ENCODE peak calls at places on chromosomes 12 and 14, in seven cellular contexts. One of them, this sample, is unnamed.

GRCh38 chr12:107509421-107509820 is 176.2 kb upstream of the PWP1 start:
- DNase-seq in H1: no peak
- DNase-seq in SK-N-SH: no peak
- DNase-seq in GM12878: no peak
- DNase-seq in HCT116: no peak
- DNase-seq in K562: no peak
- DNase-seq in HepG2: no peak
- DNase-seq in this sample: no peak

GRCh38 chr14:27278341-27278740 is 680.5 kb upstream of the NOVA1 start:
- DNase-seq in GM12878: no peak
- DNase-seq in HepG2: no peak
- DNase-seq in SK-N-SH: no peak
- DNase-seq in H1: no peak
- DNase-seq in K562: no peak
- DNase-seq in HCT116: no peak
- DNase-seq in this sample: no peak

GRCh38 chr14:104881369-104881979 is 16.4 kb downstream of the CEP170B start:
- DNase-seq in HepG2: no peak
- DNase-seq in HCT116: no peak
- DNase-seq in SK-N-SH: peak; percentile 75
- DNase-seq in H1: no peak
- DNase-seq in GM12878: no peak
- DNase-seq in K562: no peak
- DNase-seq in this sample: no peak

GRCh38 chr14:83170165-83170564 is 1636.5 kb upstream of the SEL1L start:
- DNase-seq in K562: no peak
- DNase-seq in H1: no peak
- DNase-seq in GM12878: no peak
- DNase-seq in HepG2: no peak
- DNase-seq in SK-N-SH: no peak
- DNase-seq in HCT116: no peak
- DNase-seq in this sample: no peak

GRCh38 chr12:43292699-43293098 is 259.3 kb downstream of the ADAMTS20 start:
- DNase-seq in H1: no peak
- DNase-seq in SK-N-SH: no peak
- DNase-seq in K562: no peak
- DNase-seq in HepG2: no peak
- DNase-seq in GM12878: no peak
- DNase-seq in HCT116: no peak
- DNase-seq in this sample: no peak

GRCh38 chr12:84996759-84997158 is 39.3 kb downstream of the TSPAN19 start:
- DNase-seq in GM12878: no peak
- DNase-seq in K562: no peak
- DNase-seq in H1: no peak
- DNase-seq in HCT116: no peak
- DNase-seq in HepG2: no peak
- DNase-seq in SK-N-SH: no peak
- DNase-seq in this sample: no peak

GRCh38 chr14:68526420-68527105 is 266.3 kb downstream of the ZFP36L1 start:
- DNase-seq in K562: no peak
- DNase-seq in HepG2: no peak
- DNase-seq in HCT116: no peak
- DNase-seq in GM12878: no peak
- DNase-seq in SK-N-SH: no peak
- DNase-seq in H1: no peak
- DNase-seq in this sample: no peak

GRCh38 chr12:125890983-125891382 is 825.7 kb downstream of the AACS start:
- DNase-seq in GM12878: no peak
- DNase-seq in HepG2: no peak
- DNase-seq in H1: no peak
- DNase-seq in SK-N-SH: no peak
- DNase-seq in HCT116: no peak
- DNase-seq in K562: no peak
- DNase-seq in this sample: no peak

GRCh38 chr12:2845280-2845679 is 10.4 kb upstream of the NRIP2 start:
- DNase-seq in H1: no peak
- DNase-seq in HepG2: no peak
- DNase-seq in K562: peak; percentile 24
- DNase-seq in HCT116: no peak
- DNase-seq in GM12878: no peak
- DNase-seq in SK-N-SH: no peak
- DNase-seq in this sample: no peak

GRCh38 chr12:70317781-70318180 is 48.3 kb upstream of the KCNMB4 start:
- DNase-seq in H1: no peak
- DNase-seq in GM12878: peak; percentile 77
- DNase-seq in SK-N-SH: no peak
- DNase-seq in K562: no peak
- DNase-seq in HCT116: no peak
- DNase-seq in HepG2: no peak
- DNase-seq in this sample: no peak

GRCh38 chr12:66823857-66824570 is 145.1 kb upstream of the GRIP1 start:
- DNase-seq in K562: no peak
- DNase-seq in H1: no peak
- DNase-seq in GM12878: no peak
- DNase-seq in HepG2: no peak
- DNase-seq in HCT116: no peak
- DNase-seq in SK-N-SH: no peak
- DNase-seq in this sample: no peak

GRCh38 chr14:105315941-105316562 is 1.5 kb downstream of the PACS2 start:
- DNase-seq in HepG2: no peak
- DNase-seq in H1: no peak
- DNase-seq in GM12878: no peak
- DNase-seq in HCT116: no peak
- DNase-seq in SK-N-SH: peak; percentile 28
- DNase-seq in K562: no peak
- DNase-seq in this sample: no peak

GRCh38 chr12:73262788-73263381 is 990.7 kb downstream of the TRHDE start:
- DNase-seq in HepG2: no peak
- DNase-seq in GM12878: no peak
- DNase-seq in K562: no peak
- DNase-seq in H1: no peak
- DNase-seq in HCT116: no peak
- DNase-seq in SK-N-SH: no peak
- DNase-seq in this sample: no peak

GRCh38 chr12:89537389-89537788 is 11.5 kb upstream of the POC1B start:
- DNase-seq in K562: no peak
- DNase-seq in HepG2: no peak
- DNase-seq in H1: no peak
- DNase-seq in SK-N-SH: no peak
- DNase-seq in HCT116: no peak
- DNase-seq in GM12878: no peak
- DNase-seq in this sample: no peak

GRCh38 chr12:69821441-69822204 is 3.4 kb upstream of the MYRFL start:
- DNase-seq in GM12878: no peak
- DNase-seq in HCT116: peak; percentile 42
- DNase-seq in HepG2: no peak
- DNase-seq in SK-N-SH: no peak
- DNase-seq in H1: no peak
- DNase-seq in K562: peak; percentile 25
- DNase-seq in this sample: no peak

GRCh38 chr14:101031186-101031585 is 127.7 kb upstream of the RTL1 start:
- DNase-seq in HCT116: no peak
- DNase-seq in SK-N-SH: no peak
- DNase-seq in HepG2: no peak
- DNase-seq in H1: no peak
- DNase-seq in K562: no peak
- DNase-seq in GM12878: no peak
- DNase-seq in this sample: no peak

GRCh38 chr12:95384785-95385184 is 89.2 kb upstream of the METAP2 start:
- DNase-seq in GM12878: no peak
- DNase-seq in K562: no peak
- DNase-seq in HCT116: no peak
- DNase-seq in SK-N-SH: no peak
- DNase-seq in H1: no peak
- DNase-seq in HepG2: no peak
- DNase-seq in this sample: no peak

GRCh38 chr12:117986705-117987469 is 18.1 kb upstream of the KSR2 start:
- DNase-seq in HCT116: peak; percentile 97
- DNase-seq in SK-N-SH: no peak
- DNase-seq in K562: no peak
- DNase-seq in H1: no peak
- DNase-seq in HepG2: no peak
- DNase-seq in GM12878: no peak
- DNase-seq in this sample: no peak

GRCh38 chr12:76471579-76471978 is 88.0 kb downstream of the OSBPL8 start:
- DNase-seq in K562: no peak
- DNase-seq in HCT116: no peak
- DNase-seq in SK-N-SH: no peak
- DNase-seq in HepG2: no peak
- DNase-seq in H1: no peak
- DNase-seq in GM12878: no peak
- DNase-seq in this sample: no peak

GRCh38 chr12:76464636-76465166 is 94.9 kb downstream of the OSBPL8 start:
- DNase-seq in HepG2: no peak
- DNase-seq in SK-N-SH: no peak
- DNase-seq in HCT116: no peak
- DNase-seq in H1: no peak
- DNase-seq in GM12878: no peak
- DNase-seq in K562: no peak
- DNase-seq in this sample: no peak

GRCh38 chr12:76470028-76470939 is 89.3 kb downstream of the OSBPL8 start:
- DNase-seq in GM12878: peak; percentile 25
- DNase-seq in HCT116: no peak
- DNase-seq in SK-N-SH: peak; percentile 3
- DNase-seq in K562: peak; percentile 71
- DNase-seq in H1: no peak
- DNase-seq in HepG2: no peak
- DNase-seq in this sample: no peak
- H3K9ac ChIP-seq in GM12878: no peak overlapping the region
- H3K9ac ChIP-seq in HCT116: no peak overlapping the region
- H3K9ac ChIP-seq in SK-N-SH: peak overlapping the region; percentile 15
- H3K9ac ChIP-seq in K562: no peak overlapping the region
- H3K9ac ChIP-seq in H1: no peak overlapping the region
- H3K9ac ChIP-seq in HepG2: no peak overlapping the region
- H3K9ac ChIP-seq in this sample: no peak overlapping the region

DNA sequence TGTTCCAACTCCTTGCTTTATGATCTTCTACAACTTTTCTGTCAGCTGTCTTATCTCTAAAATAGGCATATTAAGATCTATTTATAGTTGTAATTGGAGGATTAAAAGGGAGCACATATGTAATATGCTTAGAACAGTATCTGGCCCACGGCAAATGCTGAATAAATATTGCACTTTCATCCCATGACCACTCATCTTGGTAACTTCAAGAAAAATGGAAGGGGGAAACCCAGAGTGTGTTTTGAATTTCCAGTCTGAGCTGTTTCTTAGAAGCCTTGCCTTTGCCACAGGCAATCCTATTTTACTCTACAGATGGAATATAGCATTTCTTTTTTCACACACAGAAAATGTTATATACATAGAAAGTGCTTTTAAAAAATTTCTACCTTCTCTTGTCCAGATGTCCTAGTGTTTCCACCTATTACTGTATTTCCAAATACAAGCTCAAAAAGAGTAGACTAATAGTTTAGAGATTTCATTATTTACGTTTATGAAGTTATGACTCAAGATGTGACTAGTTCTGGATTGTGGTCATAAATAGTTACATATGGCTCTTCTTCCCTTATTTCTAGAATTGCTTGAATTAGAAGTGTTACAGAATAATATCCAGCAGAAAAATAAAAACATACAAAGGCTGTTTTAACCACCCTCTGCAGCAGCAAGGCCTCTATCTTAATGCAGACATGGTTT is 6.2 kb upstream of the STXBP6 start:
- DNase-seq in SK-N-SH: no peak
- DNase-seq in HepG2: no peak
- DNase-seq in GM12878: no peak
- DNase-seq in K562: no peak
- DNase-seq in HCT116: no peak
- DNase-seq in H1: no peak
- DNase-seq in this sample: no peak
- TF ChIP-seq YY1 in SK-N-SH: no peak
- TF ChIP-seq YY1 in HepG2: no peak
- TF ChIP-seq YY1 in GM12878: no peak
- TF ChIP-seq YY1 in K562: no peak
- TF ChIP-seq YY1 in HCT116: no peak
- TF ChIP-seq YY1 in H1: no peak
- TF ChIP-seq YY1 in this sample: no peak

GRCh38 chr14:71742491-71742890 is 189.7 kb upstream of the RGS6 start:
- DNase-seq in H1: no peak
- DNase-seq in HCT116: no peak
- DNase-seq in K562: no peak
- DNase-seq in GM12878: no peak
- DNase-seq in SK-N-SH: no peak
- DNase-seq in HepG2: no peak
- DNase-seq in this sample: no peak
- H3K9ac ChIP-seq in H1: no peak overlapping the region
- H3K9ac ChIP-seq in HCT116: no peak overlapping the region
- H3K9ac ChIP-seq in K562: no peak overlapping the region
- H3K9ac ChIP-seq in GM12878: no peak overlapping the region
- H3K9ac ChIP-seq in SK-N-SH: no peak overlapping the region
- H3K9ac ChIP-seq in HepG2: no peak overlapping the region
- H3K9ac ChIP-seq in this sample: no peak overlapping the region

GRCh38 chr12:45278447-45278846 is 62.6 kb downstream of the ANO6 start:
- DNase-seq in HCT116: no peak
- DNase-seq in K562: no peak
- DNase-seq in H1: no peak
- DNase-seq in HepG2: no peak
- DNase-seq in GM12878: no peak
- DNase-seq in SK-N-SH: no peak
- DNase-seq in this sample: no peak

GRCh38 chr12:45269407-45269741 is 53.5 kb downstream of the ANO6 start:
- DNase-seq in HCT116: no peak
- DNase-seq in HepG2: no peak
- DNase-seq in SK-N-SH: no peak
- DNase-seq in H1: no peak
- DNase-seq in GM12878: no peak
- DNase-seq in K562: no peak
- DNase-seq in this sample: no peak

GRCh38 chr12:45268672-45269406 is 52.9 kb downstream of the ANO6 start:
- DNase-seq in HepG2: peak; percentile 31
- DNase-seq in GM12878: no peak
- DNase-seq in K562: peak; percentile 58
- DNase-seq in H1: no peak
- DNase-seq in SK-N-SH: peak; percentile 58
- DNase-seq in HCT116: peak; percentile 56
- DNase-seq in this sample: no peak

GRCh38 chr12:45276154-45276553 is 60.3 kb downstream of the ANO6 start:
- DNase-seq in HCT116: no peak
- DNase-seq in K562: no peak
- DNase-seq in SK-N-SH: no peak
- DNase-seq in H1: no peak
- DNase-seq in HepG2: no peak
- DNase-seq in GM12878: no peak
- DNase-seq in this sample: no peak

DNA sequence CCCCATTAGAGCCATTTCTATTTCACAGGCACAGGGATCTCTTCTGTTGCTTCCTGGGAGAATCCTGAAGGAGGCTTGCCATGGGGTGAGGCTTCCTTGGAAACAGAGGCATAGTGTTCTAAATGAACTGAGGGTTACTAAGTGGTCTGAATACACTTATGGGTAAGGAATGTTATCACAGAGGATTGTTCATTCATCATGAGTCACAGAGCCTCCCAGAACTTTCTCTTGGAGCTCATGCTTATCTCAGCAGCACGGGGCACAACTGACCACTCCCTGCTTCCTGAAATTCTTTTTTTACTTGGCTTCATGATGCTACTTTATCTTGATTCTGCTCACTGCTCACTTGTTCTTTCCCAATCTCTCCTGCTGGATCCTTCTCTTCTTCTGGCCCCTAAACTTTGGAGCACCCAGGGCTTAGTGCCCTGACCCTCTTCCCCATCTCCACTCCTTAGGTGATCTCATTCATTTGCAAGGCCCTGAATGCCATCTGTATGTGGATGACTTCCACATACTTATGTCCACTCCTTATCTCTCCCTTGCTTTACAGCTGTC is 57.9 kb downstream of the ANO6 start:
- DNase-seq in H1: no peak
- DNase-seq in K562: peak; percentile 83
- DNase-seq in HCT116: peak; percentile 90
- DNase-seq in HepG2: peak; percentile 45
- DNase-seq in GM12878: no peak
- DNase-seq in SK-N-SH: no peak
- DNase-seq in this sample: no peak
- TF ChIP-seq YY1 in H1: no peak
- TF ChIP-seq YY1 in K562: no peak
- TF ChIP-seq YY1 in HCT116: no peak
- TF ChIP-seq YY1 in HepG2: no peak
- TF ChIP-seq YY1 in GM12878: no peak
- TF ChIP-seq YY1 in SK-N-SH: no peak
- TF ChIP-seq YY1 in this sample: no peak

This sample was measured in NT2/D1.